ENCODE peak calls at places on chromosomes 6 and 20, in six cellular contexts. One of them, this sample, is unnamed.

GRCh38 chr6:1781152-1781848 is 171.6 kb downstream of the FOXC1 start:
- DNase-seq in upper lobe of right lung: no peak
- DNase-seq in heart right ventricle: no peak
- DNase-seq in CD8-positive, alpha-beta T cell: no peak
- DNase-seq in endodermal cell: peak; percentile 53
- DNase-seq in neuronal stem cell: no peak
- DNase-seq in this sample: no peak

GRCh38 chr6:73666393-73666792 is 12.6 kb upstream of the SLC17A5 start:
- DNase-seq in upper lobe of right lung: no peak
- DNase-seq in heart right ventricle: no peak
- DNase-seq in CD8-positive, alpha-beta T cell: no peak
- DNase-seq in endodermal cell: no peak
- DNase-seq in neuronal stem cell: no peak
- DNase-seq in this sample: no peak

GRCh38 chr6:21885532-21886089 is 292.1 kb downstream of the SOX4 start:
- DNase-seq in upper lobe of right lung: no peak
- DNase-seq in heart right ventricle: peak; percentile 16
- DNase-seq in CD8-positive, alpha-beta T cell: no peak
- DNase-seq in endodermal cell: no peak
- DNase-seq in neuronal stem cell: no peak
- DNase-seq in this sample: no peak

GRCh38 chr6:16436550-16436949 is 198.2 kb downstream of the GMPR start:
- DNase-seq in upper lobe of right lung: no peak
- DNase-seq in heart right ventricle: no peak
- DNase-seq in CD8-positive, alpha-beta T cell: no peak
- DNase-seq in endodermal cell: no peak
- DNase-seq in neuronal stem cell: no peak
- DNase-seq in this sample: no peak

GRCh38 chr6:106591111-106591825 is 38.0 kb downstream of the RTN4IP1 start:
- DNase-seq in upper lobe of right lung: no peak
- DNase-seq in heart right ventricle: no peak
- DNase-seq in CD8-positive, alpha-beta T cell: no peak
- DNase-seq in endodermal cell: no peak
- DNase-seq in neuronal stem cell: no peak
- DNase-seq in this sample: no peak

GRCh38 chr6:160992323-160993314 is 1.1 kb downstream of the MAP3K4 start:
- DNase-seq in upper lobe of right lung: no peak
- DNase-seq in heart right ventricle: no peak
- DNase-seq in CD8-positive, alpha-beta T cell: peak; percentile 11
- DNase-seq in endodermal cell: peak; percentile 80
- DNase-seq in neuronal stem cell: peak; percentile 51
- DNase-seq in this sample: no peak

GRCh38 chr20:64055893-64056638 is 6.6 kb upstream of the SOX18 start:
- DNase-seq in upper lobe of right lung: no peak
- DNase-seq in heart right ventricle: peak; percentile 81
- DNase-seq in CD8-positive, alpha-beta T cell: no peak
- DNase-seq in endodermal cell: peak; percentile 71
- DNase-seq in neuronal stem cell: no peak
- DNase-seq in this sample: no peak

GRCh38 chr6:127243501-127243900 is 23.2 kb upstream of the RNF146 start:
- DNase-seq in upper lobe of right lung: no peak
- DNase-seq in heart right ventricle: no peak
- DNase-seq in CD8-positive, alpha-beta T cell: no peak
- DNase-seq in endodermal cell: no peak
- DNase-seq in neuronal stem cell: no peak
- DNase-seq in this sample: no peak

GRCh38 chr20:5991623-5992441 is 41.4 kb downstream of the MCM8 start:
- DNase-seq in upper lobe of right lung: no peak
- DNase-seq in heart right ventricle: no peak
- DNase-seq in CD8-positive, alpha-beta T cell: no peak
- DNase-seq in endodermal cell: no peak
- DNase-seq in neuronal stem cell: no peak
- DNase-seq in this sample: no peak

GRCh38 chr20:57654363-57654997 is 34.3 kb upstream of the ZBP1 start:
- DNase-seq in upper lobe of right lung: peak; percentile 61
- DNase-seq in heart right ventricle: no peak
- DNase-seq in CD8-positive, alpha-beta T cell: peak; percentile 32
- DNase-seq in endodermal cell: peak; percentile 88
- DNase-seq in neuronal stem cell: peak; percentile 42
- DNase-seq in this sample: no peak

GRCh38 chr6:24927234-24927955 is 8.4 kb downstream of the RIPOR2 start:
- DNase-seq in upper lobe of right lung: no peak
- DNase-seq in heart right ventricle: no peak
- DNase-seq in CD8-positive, alpha-beta T cell: no peak
- DNase-seq in endodermal cell: no peak
- DNase-seq in neuronal stem cell: no peak
- DNase-seq in this sample: no peak

GRCh38 chr6:6707143-6707542 is 118.6 kb downstream of the LY86 start:
- DNase-seq in upper lobe of right lung: no peak
- DNase-seq in heart right ventricle: no peak
- DNase-seq in CD8-positive, alpha-beta T cell: no peak
- DNase-seq in endodermal cell: no peak
- DNase-seq in neuronal stem cell: no peak
- DNase-seq in this sample: no peak

GRCh38 chr6:12013368-12013617 is 1.2 kb downstream of the HIVEP1 start:
- DNase-seq in upper lobe of right lung: no peak
- DNase-seq in heart right ventricle: no peak
- DNase-seq in CD8-positive, alpha-beta T cell: no peak
- DNase-seq in endodermal cell: no peak
- DNase-seq in neuronal stem cell: no peak
- DNase-seq in this sample: no peak

GRCh38 chr6:12014873-12015149 is 2.7 kb downstream of the HIVEP1 start:
- DNase-seq in upper lobe of right lung: no peak
- DNase-seq in heart right ventricle: no peak
- DNase-seq in CD8-positive, alpha-beta T cell: no peak
- DNase-seq in endodermal cell: no peak
- DNase-seq in neuronal stem cell: no peak
- DNase-seq in this sample: no peak

GRCh38 chr6:12012566-12013367 is 655 bp downstream of the HIVEP1 start:
- DNase-seq in upper lobe of right lung: peak; percentile 84
- DNase-seq in heart right ventricle: peak; percentile 53
- DNase-seq in CD8-positive, alpha-beta T cell: peak; percentile 34
- DNase-seq in endodermal cell: peak; percentile 92
- DNase-seq in neuronal stem cell: peak; percentile 82
- DNase-seq in this sample: no peak

GRCh38 chr6:12012231-12012565 is at the start of gene HIVEP1:
- DNase-seq in upper lobe of right lung: no peak
- DNase-seq in heart right ventricle: no peak
- DNase-seq in CD8-positive, alpha-beta T cell: no peak
- DNase-seq in endodermal cell: peak; percentile 75
- DNase-seq in neuronal stem cell: peak; percentile 55
- DNase-seq in this sample: no peak

DNA sequence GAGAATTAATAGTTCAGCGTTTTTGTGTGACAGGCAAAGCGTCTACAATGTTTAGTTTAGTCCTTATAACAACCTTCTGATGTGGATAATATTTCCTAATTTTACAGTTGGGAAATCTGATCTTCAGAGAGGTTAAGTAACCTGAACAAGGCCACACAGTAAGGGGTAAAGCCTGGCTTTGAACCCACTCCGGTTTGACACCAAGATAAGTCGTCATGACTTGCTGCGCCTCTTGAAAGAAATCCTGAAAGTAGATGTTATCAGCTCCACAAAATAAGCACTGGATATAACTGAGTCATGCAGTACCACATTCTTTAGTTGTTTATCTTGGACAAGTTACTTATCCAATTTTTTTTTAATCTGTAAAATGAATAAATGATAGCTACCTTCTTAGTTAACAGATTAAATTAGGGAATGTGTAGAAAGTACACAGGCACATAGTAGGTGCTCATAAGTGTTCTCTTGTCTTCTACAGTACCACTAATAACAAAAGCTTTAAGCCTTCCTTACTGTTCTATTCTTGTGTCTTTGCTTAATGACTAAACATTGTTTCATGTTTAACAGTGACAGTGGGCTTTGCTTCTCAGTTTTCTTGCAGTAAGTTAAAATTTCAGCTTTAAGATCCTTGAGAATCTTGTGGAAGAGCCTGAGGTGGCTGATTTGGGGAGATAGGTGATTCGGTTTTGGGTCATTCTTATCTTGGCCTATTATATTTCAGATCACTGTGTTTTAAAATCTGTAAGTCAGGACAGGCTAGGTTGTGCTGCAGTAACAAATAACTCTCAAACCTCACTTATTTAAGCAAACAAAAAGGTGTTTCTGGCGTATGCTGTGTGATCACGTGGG is 2.1 kb downstream of the HIVEP1 start:
- DNase-seq in upper lobe of right lung: no peak
- DNase-seq in heart right ventricle: no peak
- DNase-seq in CD8-positive, alpha-beta T cell: no peak
- DNase-seq in endodermal cell: no peak
- DNase-seq in neuronal stem cell: no peak
- DNase-seq in this sample: no peak
- H3K4me3 ChIP-seq in upper lobe of right lung: no peak overlapping the region
- H3K4me3 ChIP-seq in heart right ventricle: no peak overlapping the region
- H3K4me3 ChIP-seq in CD8-positive, alpha-beta T cell: no peak overlapping the region
- H3K4me3 ChIP-seq in endodermal cell: peak overlapping the region; percentile 98
- H3K4me3 ChIP-seq in neuronal stem cell: peak overlapping the region; percentile 57
- H3K4me3 ChIP-seq in this sample: no peak overlapping the region

GRCh38 chr20:53699085-53699717 is 105.6 kb upstream of the ZNF217 start:
- DNase-seq in upper lobe of right lung: no peak
- DNase-seq in heart right ventricle: no peak
- DNase-seq in CD8-positive, alpha-beta T cell: no peak
- DNase-seq in endodermal cell: no peak
- DNase-seq in neuronal stem cell: no peak
- DNase-seq in this sample: no peak

GRCh38 chr20:53698321-53698978 is 104.8 kb upstream of the ZNF217 start:
- DNase-seq in upper lobe of right lung: no peak
- DNase-seq in heart right ventricle: no peak
- DNase-seq in CD8-positive, alpha-beta T cell: no peak
- DNase-seq in endodermal cell: no peak
- DNase-seq in neuronal stem cell: no peak
- DNase-seq in this sample: no peak

GRCh38 chr20:53692465-53693067 is 98.9 kb upstream of the ZNF217 start:
- DNase-seq in upper lobe of right lung: no peak
- DNase-seq in heart right ventricle: peak; percentile 18
- DNase-seq in CD8-positive, alpha-beta T cell: no peak
- DNase-seq in endodermal cell: peak; percentile 53
- DNase-seq in neuronal stem cell: no peak
- DNase-seq in this sample: no peak

GRCh38 chr20:53693265-53693871 is 99.7 kb upstream of the ZNF217 start:
- DNase-seq in upper lobe of right lung: no peak
- DNase-seq in heart right ventricle: no peak
- DNase-seq in CD8-positive, alpha-beta T cell: no peak
- DNase-seq in endodermal cell: no peak
- DNase-seq in neuronal stem cell: no peak
- DNase-seq in this sample: no peak

DNA sequence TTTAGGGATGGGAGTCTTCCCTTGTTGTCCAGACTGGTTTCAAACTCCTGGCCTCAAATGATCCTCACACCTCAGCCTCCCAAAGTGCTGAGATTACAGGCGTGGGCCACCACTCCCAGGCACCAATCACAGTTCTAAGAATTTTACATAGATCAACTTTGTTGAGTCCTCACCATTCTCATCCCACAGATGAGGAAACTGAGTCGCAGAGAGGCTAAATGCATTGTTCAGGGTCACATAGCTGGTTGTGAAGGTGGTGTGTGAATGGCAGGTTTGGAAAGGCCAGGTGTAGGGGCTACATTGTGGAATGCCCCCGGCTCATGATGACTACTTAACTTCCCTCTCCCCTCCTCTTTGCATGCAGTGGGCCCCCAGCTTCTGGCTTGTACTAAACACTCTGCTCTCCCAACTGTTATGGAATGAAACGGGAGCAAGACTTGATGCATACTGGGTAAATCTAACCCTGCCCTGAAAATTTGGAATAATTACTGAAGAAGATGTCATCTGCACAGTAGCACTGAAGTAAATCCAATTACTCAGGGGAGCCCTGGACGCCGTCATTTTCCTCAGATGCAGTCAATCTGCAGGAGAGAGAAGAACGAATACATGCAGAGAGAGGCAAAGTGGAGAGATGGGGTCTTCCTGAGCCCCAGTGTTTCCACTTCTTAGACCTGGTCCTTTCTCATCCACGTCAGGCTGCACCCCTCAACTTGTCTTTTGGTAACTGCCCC is 102.3 kb upstream of the ZNF217 start:
- DNase-seq in upper lobe of right lung: no peak
- DNase-seq in heart right ventricle: no peak
- DNase-seq in CD8-positive, alpha-beta T cell: no peak
- DNase-seq in endodermal cell: no peak
- DNase-seq in neuronal stem cell: no peak
- DNase-seq in this sample: no peak
- H3K27me3 ChIP-seq in upper lobe of right lung: no peaks in the 10 kb centered on the region
- H3K27me3 ChIP-seq in heart right ventricle: no peaks in the 10 kb centered on the region
- H3K27me3 ChIP-seq in CD8-positive, alpha-beta T cell: no peaks in the 10 kb centered on the region
- H3K27me3 ChIP-seq in endodermal cell: no peaks in the 10 kb centered on the region
- H3K27me3 ChIP-seq in neuronal stem cell: no peaks in the 10 kb centered on the region
- H3K27me3 ChIP-seq in this sample: no peaks in the 10 kb centered on the region

GRCh38 chr20:157154-157553 is at the start of gene DEFB127:
- DNase-seq in upper lobe of right lung: no peak
- DNase-seq in heart right ventricle: no peak
- DNase-seq in CD8-positive, alpha-beta T cell: no peak
- DNase-seq in endodermal cell: no peak
- DNase-seq in neuronal stem cell: no peak
- DNase-seq in this sample: no peak

GRCh38 chr20:152131-152530 is 5.1 kb upstream of the DEFB127 start:
- DNase-seq in upper lobe of right lung: no peak
- DNase-seq in heart right ventricle: no peak
- DNase-seq in CD8-positive, alpha-beta T cell: no peak
- DNase-seq in endodermal cell: no peak
- DNase-seq in neuronal stem cell: no peak
- DNase-seq in this sample: no peak
- H3K9me3 ChIP-seq in upper lobe of right lung: no peaks in the 10 kb centered on the region
- H3K9me3 ChIP-seq in heart right ventricle: no peaks in the 10 kb centered on the region
- H3K9me3 ChIP-seq in CD8-positive, alpha-beta T cell: no peaks in the 10 kb centered on the region
- H3K9me3 ChIP-seq in endodermal cell: no peaks in the 10 kb centered on the region
- H3K9me3 ChIP-seq in neuronal stem cell: no peaks in the 10 kb centered on the region
- H3K9me3 ChIP-seq in this sample: no peaks in the 10 kb centered on the region

GRCh38 chr6:36353411-36353915 is 16.8 kb upstream of the BNIP5 start:
- DNase-seq in upper lobe of right lung: no peak
- DNase-seq in heart right ventricle: no peak
- DNase-seq in CD8-positive, alpha-beta T cell: no peak
- DNase-seq in endodermal cell: peak; percentile 3
- DNase-seq in neuronal stem cell: no peak
- DNase-seq in this sample: no peak

GRCh38 chr6:36358235-36358915 is 21.7 kb upstream of the BNIP5 start:
- DNase-seq in upper lobe of right lung: no peak
- DNase-seq in heart right ventricle: no peak
- DNase-seq in CD8-positive, alpha-beta T cell: no peak
- DNase-seq in endodermal cell: no peak
- DNase-seq in neuronal stem cell: no peak
- DNase-seq in this sample: no peak

GRCh38 chr6:36352477-36353157 is 15.9 kb upstream of the BNIP5 start:
- DNase-seq in upper lobe of right lung: no peak
- DNase-seq in heart right ventricle: no peak
- DNase-seq in CD8-positive, alpha-beta T cell: no peak
- DNase-seq in endodermal cell: peak; percentile 5
- DNase-seq in neuronal stem cell: no peak
- DNase-seq in this sample: no peak

GRCh38 chr6:36357872-36358234 is 21.2 kb upstream of the BNIP5 start:
- DNase-seq in upper lobe of right lung: no peak
- DNase-seq in heart right ventricle: no peak
- DNase-seq in CD8-positive, alpha-beta T cell: no peak
- DNase-seq in endodermal cell: no peak
- DNase-seq in neuronal stem cell: no peak
- DNase-seq in this sample: no peak

DNA sequence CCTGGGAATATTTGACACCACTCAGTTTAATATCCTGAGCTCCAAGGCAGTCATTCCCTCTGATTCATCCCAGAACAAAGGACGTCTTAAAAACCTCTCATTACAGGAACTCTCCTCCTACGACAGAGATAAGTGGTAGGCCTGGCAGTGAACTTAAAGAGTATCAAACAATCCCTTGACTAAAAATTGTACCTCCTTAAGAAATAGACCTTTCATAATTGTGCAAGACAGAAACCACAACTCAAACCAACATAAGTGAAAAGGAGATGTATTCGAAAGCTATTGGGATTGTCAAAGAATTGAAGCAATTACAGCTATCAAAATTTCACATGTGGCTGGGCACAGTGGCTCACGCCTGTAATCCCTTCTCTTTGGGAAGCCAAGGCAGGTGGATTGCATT is 19.1 kb upstream of the BNIP5 start:
- DNase-seq in upper lobe of right lung: no peak
- DNase-seq in heart right ventricle: no peak
- DNase-seq in CD8-positive, alpha-beta T cell: no peak
- DNase-seq in endodermal cell: peak; percentile 12
- DNase-seq in neuronal stem cell: no peak
- DNase-seq in this sample: no peak
- H3K4me3 ChIP-seq in upper lobe of right lung: no peak overlapping the region
- H3K4me3 ChIP-seq in heart right ventricle: no peak overlapping the region
- H3K4me3 ChIP-seq in CD8-positive, alpha-beta T cell: no peak overlapping the region
- H3K4me3 ChIP-seq in endodermal cell: no peak overlapping the region
- H3K4me3 ChIP-seq in neuronal stem cell: no peak overlapping the region
- H3K4me3 ChIP-seq in this sample: no peak overlapping the region

This sample was measured in vagina.